ENCODE peak calls at places on chromosomes 1 and 21, in six cellular contexts. O, H, N, B, M and Q are unnamed samples.

GRCh38 chr1:201296371-201296770 is 13.1 kb downstream of the PKP1 start:
- DNase-seq in O (no peak), H (no peak), N (no peak), B (no peak), M (no peak), Q (no peak)

GRCh38 chr1:228009116-228009827 is 2.5 kb downstream of the WNT3A start:
- DNase-seq in O (no peak), H (no peak), N (no peak), B (peak), M (peak), Q (no peak)

GRCh38 chr1:244955661-244956060 is 91.3 kb upstream of the HNRNPU start:
- DNase-seq in O (no peak), H (no peak), N (no peak), B (no peak), M (no peak), Q (no peak)

GRCh38 chr1:39378377-39378776 is 113.1 kb upstream of the BMP8A start:
- DNase-seq in O (no peak), H (no peak), N (no peak), B (no peak), M (no peak), Q (no peak)

GRCh38 chr1:156295391-156295947 is at the start of gene GLMP:
- DNase-seq in O (peak), H (peak), N (peak), B (peak), M (peak), Q (peak)

GRCh38 chr21:36005018-36005417 is 55.3 kb downstream of the SETD4 start:
- DNase-seq in O (peak), H (no peak), N (peak), B (no peak), M (no peak), Q (no peak)

GRCh38 chr1:237166593-237167077 is 124.7 kb downstream of the RYR2 start:
- DNase-seq in O (peak), H (no peak), N (no peak), B (no peak), M (no peak), Q (no peak)

GRCh38 chr1:100141192-100141591 is 8.2 kb downstream of the TRMT13 start:
- DNase-seq in O (no peak), H (no peak), N (no peak), B (no peak), M (no peak), Q (no peak)

GRCh38 chr1:66852870-66853269 is 51.8 kb upstream of the INSL5 start:
- DNase-seq in O (no peak), H (no peak), N (no peak), B (no peak), M (no peak), Q (no peak)

GRCh38 chr1:117754061-117754969 is 148.5 kb downstream of the TENT5C start:
- DNase-seq in O (peak), H (peak), N (peak), B (no peak), M (no peak), Q (peak)

GRCh38 chr1:182315157-182315556 is 76.4 kb downstream of the GLUL start:
- DNase-seq in O (no peak), H (no peak), N (no peak), B (no peak), M (no peak), Q (no peak)

GRCh38 chr1:226407199-226407496 is 745 bp downstream of the PARP1 start:
- DNase-seq in O (no peak), H (no peak), N (no peak), B (no peak), M (no peak), Q (no peak)

GRCh38 chr1:226404904-226405222 is 3.0 kb downstream of the PARP1 start:
- DNase-seq in O (no peak), H (no peak), N (no peak), B (no peak), M (no peak), Q (no peak)

GRCh38 chr1:226407497-226408284 is at the start of gene PARP1:
- DNase-seq in O (peak), H (peak), N (peak), B (peak), M (peak), Q (peak)

GRCh38 chr1:226405411-226405988 is 2.4 kb downstream of the PARP1 start:
- DNase-seq in O (no peak), H (no peak), N (no peak), B (no peak), M (no peak), Q (peak)

DNA sequence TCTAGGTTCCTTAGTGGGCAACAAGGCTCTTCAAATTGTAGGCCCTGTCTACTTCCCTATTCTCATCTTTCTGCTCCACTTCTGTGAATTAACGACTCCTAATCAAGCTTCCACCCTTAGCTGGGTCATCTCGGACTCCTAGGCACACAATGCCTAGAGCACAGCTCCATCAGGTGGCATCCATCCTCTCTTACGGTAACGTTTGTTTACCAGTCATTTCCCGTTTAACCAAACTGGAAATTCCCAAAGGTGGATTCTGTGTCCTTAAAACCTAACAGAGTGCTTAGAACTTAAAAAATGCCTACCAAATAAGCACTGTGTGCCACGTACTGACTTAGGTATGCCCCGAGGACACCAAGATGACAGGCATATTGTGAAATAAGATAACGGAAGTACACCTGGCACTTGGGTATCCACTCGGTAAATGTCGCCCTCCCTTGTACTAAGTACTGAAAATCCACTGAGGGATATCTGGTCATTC is 1.5 kb downstream of the PARP1 start:
- DNase-seq in O (peak), H (no peak), N (peak), B (no peak), M (no peak), Q (no peak)
- TF ChIP-seq CTCF in O (no peak), H (no peak), N (no peak), B (no peak), M (no peak), Q (no peak)

DNA sequence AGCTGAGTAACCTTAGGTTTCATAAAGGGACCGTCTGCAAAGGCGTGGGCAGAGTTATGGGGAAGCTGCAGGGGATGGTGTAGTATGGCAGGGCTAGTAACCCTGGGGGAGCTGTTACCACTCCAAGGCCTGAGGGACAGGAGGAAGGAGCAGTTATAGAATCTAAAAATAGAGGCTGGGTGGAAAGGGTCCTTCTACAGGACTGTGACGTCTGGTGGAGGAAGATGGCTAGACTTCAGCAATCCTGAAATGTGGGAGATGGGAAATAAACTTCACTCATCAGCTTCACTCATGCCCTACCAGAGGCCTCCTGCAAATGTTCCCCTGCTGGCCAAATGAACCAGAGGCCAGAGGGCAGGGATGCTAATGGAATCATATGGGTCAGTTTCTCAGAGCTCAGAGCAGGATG is 46.1 kb downstream of the DAB1 start:
- DNase-seq in O (no peak), H (no peak), N (no peak), B (no peak), M (no peak), Q (no peak)
- TF ChIP-seq CTCF in O (no peak), H (no peak), N (no peak), B (no peak), M (no peak), Q (no peak)

GRCh38 chr1:210200090-210200736 is 32.4 kb upstream of the SERTAD4 start:
- DNase-seq in O (no peak), H (no peak), N (no peak), B (no peak), M (no peak), Q (no peak)
- TF ChIP-seq CTCF in O (no peak), H (no peak), N (peak), B (no peak), M (no peak), Q (no peak)

GRCh38 chr21:45151484-45152115 is 77.2 kb downstream of the ADARB1 start:
- DNase-seq in O (no peak), H (peak), N (no peak), B (no peak), M (no peak), Q (no peak)

GRCh38 chr21:45153358-45154318 is 79.3 kb downstream of the ADARB1 start:
- DNase-seq in O (peak), H (peak), N (peak), B (no peak), M (no peak), Q (no peak)

GRCh38 chr21:45154511-45155508 is 80.4 kb downstream of the ADARB1 start:
- DNase-seq in O (peak), H (peak), N (peak), B (no peak), M (no peak), Q (no peak)

GRCh38 chr21:45150630-45151265 is 76.4 kb downstream of the ADARB1 start:
- DNase-seq in O (no peak), H (peak), N (no peak), B (no peak), M (no peak), Q (no peak)

DNA sequence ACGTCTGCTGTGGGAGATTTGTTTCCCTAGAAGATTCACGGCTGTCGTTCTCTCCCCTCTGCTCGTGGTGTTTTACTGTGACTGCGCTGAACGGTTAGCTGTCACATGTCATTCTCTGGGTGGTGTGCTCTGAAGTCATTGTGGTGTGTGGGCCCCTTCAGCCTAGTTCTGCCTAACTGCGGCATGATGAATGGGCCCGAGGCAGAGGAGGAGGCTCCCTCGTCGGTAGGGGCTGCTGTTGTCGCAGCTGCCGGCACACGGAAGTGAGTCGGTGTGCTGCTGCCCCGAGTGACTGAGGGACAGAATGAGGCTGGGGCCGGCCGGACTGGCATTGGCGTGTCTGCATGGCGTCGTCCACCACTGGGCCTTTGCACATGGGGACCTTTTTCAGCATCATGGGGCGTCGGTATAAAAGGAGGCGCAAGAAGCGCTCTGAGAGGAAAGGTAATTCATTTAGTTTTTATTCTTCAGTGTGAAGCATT is 77.9 kb downstream of the ADARB1 start:
- DNase-seq in O (no peak), H (peak), N (no peak), B (no peak), M (no peak), Q (peak)
- TF ChIP-seq CTCF in O (peak), H (no peak), N (no peak), B (no peak), M (no peak), Q (peak)

DNA sequence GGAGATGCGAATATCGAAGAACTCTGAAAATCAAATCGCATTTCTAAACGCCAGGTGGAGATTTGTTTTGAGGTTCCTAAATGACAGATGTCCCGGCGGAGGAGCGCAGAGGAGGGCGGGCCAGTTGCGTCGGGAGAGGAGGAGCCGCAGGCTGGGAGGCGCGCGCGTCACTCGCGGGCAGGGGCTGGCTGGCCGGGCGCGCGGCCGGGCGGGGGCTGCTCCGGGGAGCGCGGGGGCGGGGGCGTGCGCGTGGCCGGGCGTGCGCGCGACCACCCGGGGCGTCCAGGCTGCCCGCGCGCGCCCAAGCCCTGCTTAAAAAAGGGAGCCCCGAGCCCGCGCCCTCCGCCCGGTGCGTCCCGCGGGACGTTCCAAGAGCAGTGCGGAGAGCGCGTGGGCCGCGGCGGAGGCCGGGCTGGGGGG is 47.3 kb downstream of the H3-3A start:
- DNase-seq in O (peak), H (peak), N (peak), B (peak), M (peak), Q (peak)
- TF ChIP-seq CTCF in O (no peak), H (no peak), N (no peak), B (peak), M (no peak), Q (no peak)

DNA sequence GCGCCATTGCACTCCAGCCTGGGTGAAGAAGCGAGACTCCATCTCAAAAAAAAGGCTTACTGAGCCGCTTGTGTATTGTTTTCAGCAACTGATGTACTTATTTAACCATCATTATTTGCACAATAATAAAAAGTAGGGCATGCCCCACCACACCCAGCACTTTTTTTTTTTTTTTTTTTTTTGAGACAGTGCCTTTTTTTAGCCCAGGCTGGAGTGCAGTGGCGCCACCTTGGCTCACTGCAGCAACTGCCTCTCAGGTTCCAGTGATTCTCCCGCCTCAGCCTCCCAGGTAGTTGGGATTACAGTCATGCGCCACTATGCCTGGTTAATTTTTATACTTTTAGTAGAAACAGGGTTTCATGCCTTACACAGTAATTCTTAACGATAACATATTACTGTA is 12.2 kb upstream of the TRNAU1AP start:
- DNase-seq in O (no peak), H (no peak), N (no peak), B (no peak), M (no peak), Q (no peak)
- TF ChIP-seq CTCF in O (peak), H (no peak), N (no peak), B (no peak), M (no peak), Q (no peak)

GRCh38 chr1:154696001-154696400 is 88.0 kb upstream of the ADAR start:
- DNase-seq in O (no peak), H (no peak), N (no peak), B (no peak), M (no peak), Q (no peak)
- TF ChIP-seq CTCF in O (peak), H (no peak), N (peak), B (no peak), M (no peak), Q (no peak)

DNA sequence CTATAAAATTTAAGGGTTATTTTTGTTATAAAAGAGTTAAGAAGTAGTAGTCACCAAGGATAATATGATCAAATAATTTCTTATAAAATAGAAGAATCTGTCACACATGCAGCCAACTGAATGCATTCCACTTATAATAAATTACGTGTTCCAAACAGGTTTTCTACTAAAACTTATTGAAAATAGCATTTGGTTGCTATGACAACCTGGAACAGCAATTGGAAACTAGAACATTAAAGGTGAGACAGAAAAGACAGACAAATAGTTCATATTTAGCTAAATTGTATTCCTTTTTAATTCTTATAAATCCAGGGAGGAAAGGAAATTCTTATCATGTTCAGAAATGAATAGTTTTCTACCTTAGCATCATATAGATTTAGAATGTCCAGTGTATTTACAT is 9.1 kb upstream of the CHODL start:
- DNase-seq in O (no peak), H (no peak), N (no peak), B (no peak), M (no peak), Q (no peak)
- TF ChIP-seq CTCF in O (no peak), H (no peak), N (no peak), B (no peak), M (no peak), Q (no peak)